ENCODE peak calls at places on chromosomes 7 and 10, in four cellular contexts. O is Peyer's patch, E is IMR-90, I is A549. Z is an unnamed sample.

GRCh38 chr7:51318001-51318400 is 1.4 kb upstream of the COBL start:
- DNase-seq in E (no peak), I (no peak), O (no peak), Z (no peak)

GRCh38 chr10:132975976-132976682 is 33.8 kb upstream of the CFAP46 start:
- DNase-seq in E (no peak), I (no peak), O (no peak), Z (no peak)

GRCh38 chr7:158016171-158017087 is 571.2 kb downstream of the PTPRN2 start:
- DNase-seq in O (peak), E (no peak), I (no peak), Z (no peak)

GRCh38 chr10:32616438-32616837 is 170.5 kb downstream of the CCDC7 start:
- DNase-seq in O (no peak), E (no peak), I (no peak), Z (no peak)

GRCh38 chr7:127782550-127783266 is 130.7 kb downstream of the SND1 start:
- DNase-seq in I (no peak), O (no peak), E (peak), Z (no peak)

GRCh38 chr10:56911906-56912480 is 550.9 kb upstream of the ZWINT start:
- DNase-seq in I (no peak), E (no peak), O (no peak), Z (no peak)

GRCh38 chr7:107836237-107837144 is 33.5 kb upstream of the SLC26A3 start:
- DNase-seq in I (peak), O (no peak), E (no peak), Z (no peak)

GRCh38 chr10:42859256-42859655 is 76.7 kb downstream of the BMS1 start:
- DNase-seq in O (no peak), E (no peak), I (no peak), Z (no peak)

GRCh38 chr10:4622374-4622773 is 203.6 kb upstream of the AKR1E2 start:
- DNase-seq in E (peak), O (no peak), I (no peak), Z (no peak)

GRCh38 chr10:78980354-78980753 is 88.4 kb upstream of the ZMIZ1 start:
- DNase-seq in I (no peak), O (no peak), E (no peak), Z (no peak)

GRCh38 chr10:72764151-72764550 is 72.2 kb downstream of the MCU start:
- DNase-seq in I (no peak), E (peak), O (no peak), Z (no peak)

GRCh38 chr10:101848894-101849351 is 5.3 kb upstream of the KCNIP2 start:
- DNase-seq in E (no peak), I (no peak), O (no peak), Z (no peak)

GRCh38 chr7:36207451-36208291 is 54.6 kb downstream of the EEPD1 start:
- DNase-seq in E (peak), O (no peak), I (peak), Z (no peak)

GRCh38 chr10:95866448-95866842 is 41.3 kb upstream of the CC2D2B start:
- DNase-seq in O (no peak), I (no peak), E (no peak), Z (no peak)

GRCh38 chr7:105125745-105126144 is 111.7 kb downstream of the KMT2E start:
- DNase-seq in E (no peak), O (no peak), I (no peak), Z (no peak)

GRCh38 chr10:4509405-4509804 is 316.6 kb upstream of the AKR1E2 start:
- DNase-seq in O (no peak), I (no peak), E (no peak), Z (no peak)

GRCh38 chr7:44224951-44225565 is 24.3 kb downstream of the YKT6 start:
- DNase-seq in O (no peak), I (no peak), E (no peak), Z (no peak)

GRCh38 chr7:92075455-92076158 is 58.7 kb downstream of the CYP51A1 start:
- DNase-seq in O (no peak), E (no peak), I (no peak), Z (no peak)

GRCh38 chr7:69295971-69296370 is 302.3 kb upstream of the AUTS2 start:
- DNase-seq in E (no peak), O (no peak), I (no peak), Z (no peak)

GRCh38 chr7:132130497-132130896 is 445.8 kb downstream of the PLXNA4 start:
- DNase-seq in I (no peak), E (no peak), O (no peak), Z (no peak)

GRCh38 chr7:17233643-17234397 is 64.6 kb upstream of the AHR start:
- DNase-seq in I (no peak), E (no peak), O (no peak), Z (peak)

GRCh38 chr7:517848-518629 is 1.6 kb downstream of the PDGFA start:
- DNase-seq in I (peak), O (no peak), E (peak), Z (peak)

GRCh38 chr10:109374215-109374614 is 549.1 kb downstream of the XPNPEP1 start:
- DNase-seq in O (no peak), I (no peak), E (peak), Z (no peak)

DNA sequence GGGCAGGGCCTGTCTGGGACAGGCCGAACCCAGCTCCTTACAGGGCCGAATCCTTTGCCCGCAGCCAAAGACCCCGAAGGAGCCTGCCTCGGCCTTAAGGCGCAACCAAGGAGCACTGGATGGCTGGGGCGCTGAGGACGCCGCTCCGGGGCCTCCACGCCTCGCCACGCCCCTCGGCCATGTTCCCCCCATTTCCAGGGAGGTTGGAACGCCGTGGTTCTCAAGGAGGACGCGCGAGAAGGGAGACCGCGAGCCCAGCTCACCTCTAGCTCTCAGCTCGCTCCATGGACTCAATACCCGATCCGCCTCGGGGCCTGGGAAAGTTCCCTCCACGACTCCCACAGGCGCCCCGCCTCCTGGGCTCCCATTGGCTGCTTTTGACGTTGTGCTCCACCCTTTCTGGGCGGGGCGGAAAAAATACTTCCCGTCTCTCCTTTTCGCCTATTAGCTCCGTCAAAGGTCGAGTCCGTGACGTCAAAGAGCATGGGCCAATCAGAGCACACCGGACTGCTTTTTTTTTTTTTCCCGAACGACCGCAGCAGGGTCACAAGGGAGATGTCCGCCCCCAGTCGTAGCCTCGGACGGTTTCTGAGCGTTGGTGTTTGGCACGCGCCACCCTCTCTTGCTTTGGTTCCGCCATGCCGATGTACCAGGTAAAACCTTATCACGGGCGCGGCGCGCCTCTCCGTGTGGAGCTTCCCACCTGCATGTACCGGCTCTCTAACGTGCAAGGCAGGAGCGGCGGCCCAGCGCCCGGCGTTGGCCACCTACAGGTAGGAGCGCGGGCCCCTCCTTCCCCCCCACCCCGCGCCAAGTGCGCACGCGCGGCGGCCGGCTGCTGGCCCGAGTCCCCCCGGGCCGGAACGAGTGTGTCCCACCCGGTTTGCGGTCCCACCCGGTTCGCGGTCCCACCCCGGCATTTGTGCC is 305.7 kb downstream of the TYW1 start:
- DNase-seq in E (peak), I (peak), O (peak), Z (peak)
- TF ChIP-seq CTCF in E (peak), I (no peak), O (peak), Z (no peak)

GRCh38 chr7:154682003-154682402 is 320.9 kb downstream of the PAXIP1 start:
- DNase-seq in I (no peak), O (no peak), E (no peak), Z (no peak)
- TF ChIP-seq CTCF in I (no peak), O (no peak), E (no peak), Z (no peak)

DNA sequence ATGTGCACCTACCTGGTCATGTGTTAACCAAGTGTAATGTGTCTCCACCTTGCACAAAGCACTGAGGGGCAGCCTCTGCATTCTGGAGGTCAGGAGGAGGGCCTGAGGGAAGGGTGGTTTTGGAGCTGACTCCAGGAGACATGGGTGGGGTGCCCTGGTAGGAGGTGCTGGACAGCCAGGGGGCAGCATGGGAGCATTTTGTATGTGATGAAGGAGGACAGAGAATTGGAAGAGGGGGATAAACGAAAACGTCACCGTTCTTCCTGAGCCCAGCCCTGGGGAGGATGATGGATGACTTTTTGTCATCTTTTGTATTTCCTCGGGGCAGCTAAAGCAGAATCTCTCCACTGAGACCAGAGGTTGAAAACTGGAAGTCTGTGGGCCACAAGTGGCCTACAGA is 242.3 kb downstream of the VTI1A start:
- DNase-seq in E (peak), I (peak), O (no peak), Z (no peak)
- TF ChIP-seq CTCF in E (peak), I (peak), O (peak), Z (no peak)

DNA sequence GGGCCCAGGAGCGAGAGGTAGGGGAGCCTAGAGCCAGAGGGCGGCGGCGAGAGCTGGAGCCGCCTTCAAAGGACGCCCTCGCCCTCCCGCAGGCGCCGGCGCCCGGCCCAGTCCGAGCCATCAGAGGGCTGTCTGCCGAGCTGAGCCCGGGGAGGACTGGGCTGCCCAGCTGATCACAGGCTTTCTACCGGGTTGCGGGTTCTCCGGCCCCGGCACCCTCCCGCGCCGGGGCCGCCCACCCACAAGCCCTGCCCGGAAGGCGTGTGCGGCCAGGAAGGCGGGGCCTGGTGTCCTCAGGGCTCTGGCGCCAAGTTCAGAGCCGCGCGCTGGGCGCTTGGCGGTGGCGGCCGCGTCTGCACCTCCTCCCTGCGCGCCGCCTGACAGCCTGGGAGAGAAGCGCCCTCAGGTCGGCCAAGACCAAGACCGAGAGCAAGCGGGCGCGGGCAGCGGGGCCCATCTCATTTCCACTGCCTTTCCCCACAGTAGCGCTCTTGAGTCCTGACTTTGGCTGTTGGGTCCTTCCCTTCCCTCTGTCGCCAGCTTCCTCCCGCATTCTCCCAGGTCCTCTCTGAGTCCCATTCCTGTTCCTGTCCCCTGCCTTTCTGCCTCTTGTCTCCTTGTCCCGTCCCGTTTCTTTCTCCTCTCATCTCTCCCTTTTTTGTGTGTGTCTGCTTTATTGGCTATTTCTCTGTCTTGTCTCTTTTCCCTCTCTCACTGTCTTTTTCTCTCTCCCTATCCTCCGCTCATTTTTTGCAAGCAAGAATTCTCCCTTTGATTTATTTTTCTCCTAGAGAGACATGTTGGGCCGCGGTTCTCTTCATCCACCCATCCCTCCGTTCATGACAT is 60.6 kb upstream of the MSMB start:
- DNase-seq in I (peak), O (peak), E (peak), Z (no peak)
- TF ChIP-seq CTCF in I (no peak), O (peak), E (no peak), Z (no peak)

DNA sequence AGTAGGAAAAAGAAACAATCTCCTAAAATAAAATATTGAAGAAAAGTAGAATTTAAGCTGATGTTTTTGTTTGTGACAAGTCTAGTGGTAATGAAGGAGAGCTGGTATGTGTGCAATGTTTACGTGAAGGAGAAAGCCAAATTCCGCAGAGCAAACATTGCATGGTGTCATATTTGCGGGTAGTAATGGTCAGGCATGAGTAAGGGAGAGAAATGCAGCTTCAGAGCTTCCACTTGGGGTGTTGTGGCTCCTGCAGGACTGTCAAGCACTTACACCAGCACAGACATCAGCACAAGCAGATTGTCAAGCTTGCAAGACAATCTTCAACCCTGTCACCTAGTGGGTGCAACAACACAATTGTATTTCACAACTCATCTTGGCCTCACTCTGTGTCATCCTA is 136.5 kb upstream of the ETV1 start:
- DNase-seq in O (no peak), E (peak), I (no peak), Z (no peak)
- TF ChIP-seq CTCF in O (no peak), E (no peak), I (no peak), Z (no peak)

GRCh38 chr10:15168296-15168780 is at the start of gene NMT2:
- DNase-seq in E (no peak), O (peak), I (no peak), Z (peak)
- TF ChIP-seq CTCF in E (peak), O (peak), I (peak), Z (peak)

GRCh38 chr10:60664859-60665258 is 113.4 kb upstream of the CDK1 start:
- DNase-seq in I (no peak), O (no peak), E (peak), Z (no peak)
- TF ChIP-seq CTCF in I (no peak), O (no peak), E (no peak), Z (no peak)

Z was measured in natural killer cell.